ENCODE peak calls at places on chromosome 2, in eight cellular contexts. P is fibroblast of lung, B is HepG2, W is neuronal stem cell, O is ovary, N is GM23248, M is stomach, F is upper lobe of right lung. C is an unnamed sample.

GRCh38 chr2:1088192-1088860 is 137.7 kb downstream of the SNTG2 start:
- DNase-seq in P (peak; percentile 9), B (no peak), W (no peak), O (no peak), N (peak; percentile 55), M (no peak), F (no peak), C (no peak)

GRCh38 chr2:235390108-235390815 is 103.6 kb upstream of the AGAP1 start:
- DNase-seq in P (peak; percentile 57), B (no peak), W (no peak), O (no peak), N (no peak), M (no peak), F (no peak), C (peak; percentile 18)

GRCh38 chr2:70094978-70095832 is 7.9 kb downstream of the PCBP1 start:
- DNase-seq in P (peak; percentile 79), B (peak; percentile 87), W (no peak), O (peak; percentile 37), N (peak; percentile 86), M (peak; percentile 81), F (peak; percentile 72), C (peak; percentile 29)

GRCh38 chr2:15831150-15831549 is 109.2 kb upstream of the MYCN start:
- DNase-seq in P (no peak), B (no peak), W (no peak), O (no peak), N (no peak), M (no peak), F (no peak), C (no peak)

GRCh38 chr2:225103737-225104141 is 61.5 kb upstream of the DOCK10 start:
- DNase-seq in P (peak; percentile 34), B (no peak), W (no peak), O (no peak), N (peak; percentile 76), M (no peak), F (no peak), C (no peak)

GRCh38 chr2:188997276-188997675 is 23.1 kb downstream of the COL3A1 start:
- DNase-seq in P (peak; percentile 36), B (no peak), W (no peak), O (no peak), N (peak; percentile 56), M (no peak), F (no peak), C (no peak)

GRCh38 chr2:190587106-190587505 is 52.6 kb upstream of the NEMP2 start:
- DNase-seq in P (no peak), B (no peak), W (no peak), O (no peak), N (no peak), M (no peak), F (no peak), C (no peak)

GRCh38 chr2:161230959-161231358 is 70.7 kb downstream of the TANK start:
- DNase-seq in P (no peak), B (no peak), W (no peak), O (no peak), N (no peak), M (no peak), F (no peak), C (no peak)

GRCh38 chr2:47497843-47498460 is 95.0 kb downstream of the MSH2 start:
- DNase-seq in P (no peak), B (no peak), W (no peak), O (no peak), N (no peak), M (no peak), F (no peak), C (no peak)
- H3K9me3 ChIP-seq in P (no peaks in the 10 kb centered on the region), B (peaks cover 17% of the 10 kb centered on the region), W (peaks cover 15% of the 10 kb centered on the region), O (no peaks in the 10 kb centered on the region), N (no peaks in the 10 kb centered on the region), M (no peaks in the 10 kb centered on the region), F (no peaks in the 10 kb centered on the region), C (peaks cover 6% of the 10 kb centered on the region)

DNA sequence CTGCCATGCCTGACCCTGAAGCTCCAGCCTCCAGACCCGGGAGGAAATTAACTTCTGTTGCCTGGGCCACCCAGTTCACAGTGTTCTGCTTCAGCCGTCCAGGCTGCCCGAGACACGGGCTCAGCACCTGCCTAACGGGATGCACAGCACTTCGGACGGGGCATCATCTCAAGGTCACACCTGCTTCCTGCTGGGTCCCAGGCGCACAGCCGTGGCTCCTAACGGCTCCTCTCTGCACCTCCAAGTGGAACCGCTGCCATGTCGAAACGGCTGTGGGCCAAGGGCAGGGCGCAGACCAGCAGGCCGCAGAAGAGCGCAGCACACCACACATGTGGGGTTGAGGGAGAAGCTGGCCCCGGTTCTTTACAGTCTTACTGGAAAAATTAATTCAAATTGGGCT is 59.7 kb downstream of the EIPR1 start:
- DNase-seq in P (no peak), B (no peak), W (no peak), O (no peak), N (no peak), M (no peak), F (peak; percentile 45), C (no peak)
- H3K9me3 ChIP-seq in P (no peaks in the 10 kb centered on the region), B (no peaks in the 10 kb centered on the region), W (peaks cover 3% of the 10 kb centered on the region), O (no peaks in the 10 kb centered on the region), N (no peaks in the 10 kb centered on the region), M (no peaks in the 10 kb centered on the region), F (no peaks in the 10 kb centered on the region), C (no peaks in the 10 kb centered on the region)

GRCh38 chr2:148670773-148671172 is 26.2 kb downstream of the EPC2 start:
- DNase-seq in P (no peak), B (no peak), W (no peak), O (no peak), N (peak; percentile 36), M (no peak), F (no peak), C (no peak)
- H3K9me3 ChIP-seq in P (no peaks in the 10 kb centered on the region), B (no peaks in the 10 kb centered on the region), W (no peaks in the 10 kb centered on the region), O (no peaks in the 10 kb centered on the region), N (no peaks in the 10 kb centered on the region), M (no peaks in the 10 kb centered on the region), F (no peaks in the 10 kb centered on the region), C (no peaks in the 10 kb centered on the region)

GRCh38 chr2:31693882-31694281 is 113.1 kb upstream of the SRD5A2 start:
- DNase-seq in P (peak; percentile 21), B (no peak), W (no peak), O (no peak), N (peak; percentile 5), M (no peak), F (no peak), C (no peak)

GRCh38 chr2:31688282-31688681 is 107.5 kb upstream of the SRD5A2 start:
- DNase-seq in P (peak; percentile 9), B (no peak), W (no peak), O (no peak), N (no peak), M (no peak), F (no peak), C (no peak)
- H3K9me3 ChIP-seq in P (no peaks in the 10 kb centered on the region), B (peaks cover 44% of the 10 kb centered on the region), W (peaks cover 8% of the 10 kb centered on the region), O (no peaks in the 10 kb centered on the region), N (no peaks in the 10 kb centered on the region), M (peaks cover 12% of the 10 kb centered on the region), F (peaks cover 15% of the 10 kb centered on the region), C (peaks cover 6% of the 10 kb centered on the region)

DNA sequence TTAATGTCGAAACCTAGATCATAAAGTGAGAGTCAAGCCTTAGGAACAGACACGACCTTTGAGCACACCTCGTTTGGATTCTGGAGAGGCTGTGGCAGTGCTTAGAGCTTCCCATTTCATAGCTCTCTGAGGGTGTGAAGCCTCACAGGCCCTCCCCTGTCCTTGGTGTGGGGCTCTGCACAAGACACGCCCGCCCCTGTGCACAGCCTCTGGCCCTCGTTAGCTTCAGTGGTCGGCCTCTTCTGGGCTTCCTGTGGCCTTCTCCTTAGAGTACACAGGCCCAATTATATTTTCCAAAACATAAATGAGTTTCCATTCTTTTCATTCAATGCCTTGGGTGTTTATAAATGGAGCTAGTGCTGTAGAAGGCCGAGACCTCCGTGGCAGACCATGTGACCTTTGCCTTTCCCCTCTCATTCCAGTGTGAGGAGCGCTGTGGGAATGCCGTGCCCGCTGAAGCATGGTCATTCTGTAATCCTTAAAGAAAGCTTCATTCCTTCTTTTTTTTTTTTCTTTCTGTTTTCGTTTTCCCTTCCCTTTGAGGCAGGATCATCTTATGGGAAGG is 208.6 kb downstream of the DCDC2C start:
- DNase-seq in P (no peak), B (no peak), W (peak; percentile 80), O (no peak), N (no peak), M (no peak), F (no peak), C (no peak)
- H3K9me3 ChIP-seq in P (no peaks in the 10 kb centered on the region), B (peaks cover 18% of the 10 kb centered on the region), W (peaks cover 11% of the 10 kb centered on the region), O (no peaks in the 10 kb centered on the region), N (no peaks in the 10 kb centered on the region), M (no peaks in the 10 kb centered on the region), F (no peaks in the 10 kb centered on the region), C (no peaks in the 10 kb centered on the region)

GRCh38 chr2:2570871-2571270 is 239.8 kb upstream of the MYT1L start:
- DNase-seq in P (no peak), B (no peak), W (no peak), O (no peak), N (no peak), M (no peak), F (no peak), C (no peak)

GRCh38 chr2:2570360-2570759 is 239.3 kb upstream of the MYT1L start:
- DNase-seq in P (no peak), B (no peak), W (no peak), O (no peak), N (no peak), M (no peak), F (no peak), C (no peak)

GRCh38 chr2:2572393-2573204 is 241.5 kb upstream of the MYT1L start:
- DNase-seq in P (no peak), B (no peak), W (no peak), O (no peak), N (no peak), M (no peak), F (no peak), C (no peak)

GRCh38 chr2:2573205-2573604 is 242.1 kb upstream of the MYT1L start:
- DNase-seq in P (no peak), B (no peak), W (no peak), O (no peak), N (no peak), M (no peak), F (no peak), C (no peak)

GRCh38 chr2:2571301-2572198 is 240.5 kb upstream of the MYT1L start:
- DNase-seq in P (no peak), B (no peak), W (no peak), O (no peak), N (no peak), M (no peak), F (no peak), C (no peak)
- H3K9me3 ChIP-seq in P (peaks cover 13% of the 10 kb centered on the region), B (peaks cover 17% of the 10 kb centered on the region), W (peaks cover 14% of the 10 kb centered on the region), O (no peaks in the 10 kb centered on the region), N (no peaks in the 10 kb centered on the region), M (no peaks in the 10 kb centered on the region), F (no peaks in the 10 kb centered on the region), C (no peaks in the 10 kb centered on the region)

DNA sequence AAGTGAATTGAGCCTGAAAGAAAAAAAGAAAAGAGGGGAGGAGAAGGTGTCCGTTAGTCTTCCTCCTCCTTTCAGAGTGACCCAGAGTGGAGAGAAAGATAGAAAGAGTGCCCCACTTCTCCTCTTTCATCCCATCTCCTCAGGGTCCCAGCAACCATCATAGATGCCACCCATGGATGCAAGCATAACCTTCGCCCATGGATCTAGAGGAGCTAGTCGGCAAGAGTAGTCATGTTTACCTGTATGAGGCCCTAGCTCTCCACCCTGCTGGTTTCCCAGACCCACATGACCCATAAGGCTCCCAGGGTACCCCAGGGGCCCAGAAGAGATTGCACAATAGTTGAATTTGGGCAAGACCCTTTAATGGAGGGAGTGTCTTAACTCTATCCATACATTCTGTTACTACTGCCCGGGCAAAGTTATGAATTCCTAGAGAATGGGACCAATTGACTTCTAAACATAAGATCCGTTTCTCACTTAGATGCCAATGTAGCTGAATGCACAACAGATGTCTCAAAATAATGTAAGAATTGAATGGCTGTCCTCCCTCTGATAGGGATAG is 56.1 kb upstream of the CDCA7 start:
- DNase-seq in P (peak; percentile 7), B (no peak), W (no peak), O (no peak), N (no peak), M (no peak), F (no peak), C (no peak)
- H3K9me3 ChIP-seq in P (no peaks in the 10 kb centered on the region), B (peaks cover 38% of the 10 kb centered on the region), W (peaks cover 15% of the 10 kb centered on the region), O (peaks cover 8% of the 10 kb centered on the region), N (no peaks in the 10 kb centered on the region), M (peaks cover 17% of the 10 kb centered on the region), F (peaks cover 12% of the 10 kb centered on the region), C (no peaks in the 10 kb centered on the region)